ENCODE peak calls at places on chromosomes 11 and 22, in nine cellular contexts. E is AG04450, T is BE2C, V is NCI-H526, S is adrenal gland, R is spleen, W is HT1080, Y is neural crest cell, Q is EL. A is an unnamed sample.

GRCh38 chr22:47356433-47357011 is 594.1 kb downstream of the TBC1D22A start:
- DNase-seq in Q (no peak), S (no peak), W (no peak), E (no peak), T (no peak), Y (no peak), R (peak; percentile 44), V (no peak), A (no peak)

GRCh38 chr22:47100646-47101045 is 338.2 kb downstream of the TBC1D22A start:
- DNase-seq in T (no peak), Q (no peak), W (no peak), Y (no peak), R (no peak), V (no peak), E (no peak), S (no peak), A (no peak)

GRCh38 chr11:103035656-103036434 is 56.1 kb downstream of the DCUN1D5 start:
- DNase-seq in R (no peak), S (peak; percentile 63), E (peak; percentile 34), W (peak; percentile 81), V (peak; percentile 54), Q (peak; percentile 84), Y (peak; percentile 9), T (peak; percentile 42), A (peak; percentile 93)

GRCh38 chr22:28024422-28024888 is 105.4 kb upstream of the PITPNB start:
- DNase-seq in V (no peak), Y (no peak), S (peak; percentile 15), R (peak; percentile 32), E (no peak), T (no peak), Q (no peak), W (no peak), A (no peak)

GRCh38 chr11:6129634-6130033 is 22.1 kb downstream of the OR56B4 start:
- DNase-seq in T (no peak), W (no peak), S (no peak), Q (no peak), Y (no peak), V (no peak), E (no peak), R (no peak), A (no peak)

GRCh38 chr11:32831241-32831640 is 1.5 kb downstream of the PRRG4 start:
- DNase-seq in Y (no peak), Q (no peak), V (no peak), E (no peak), T (no peak), R (no peak), S (no peak), W (no peak), A (no peak)

GRCh38 chr11:80107415-80107814 is 666.6 kb upstream of the TENM4 start:
- DNase-seq in S (no peak), T (no peak), W (no peak), R (no peak), V (no peak), E (no peak), Y (no peak), Q (no peak), A (no peak)

GRCh38 chr11:118918128-118918685 is 7.5 kb downstream of the BCL9L start:
- DNase-seq in W (peak; percentile 89), R (peak; percentile 80), Q (peak; percentile 93), V (peak; percentile 97), E (no peak), T (peak; percentile 19), S (peak; percentile 85), Y (no peak), A (no peak)

A was measured in Kasumi-1.